ENCODE peak calls at places on chromosomes 2 and 18, in four cellular contexts. R is astrocyte of the cerebellum, D is transverse colon, H is psoas muscle. A is an unnamed sample.

GRCh38 chr2:68987051-68987503 is 12.6 kb downstream of the GKN1 start:
- DNase-seq in R (no peak), D (no peak), H (peak; percentile 16), A (no peak)

GRCh38 chr2:41598161-41598894 is 449.5 kb upstream of the PKDCC start:
- DNase-seq in R (peak; percentile 51), D (no peak), H (no peak), A (no peak)

GRCh38 chr2:177489719-177490301 is 97.2 kb downstream of the AGPS start:
- DNase-seq in R (peak; percentile 28), D (no peak), H (no peak), A (no peak)

GRCh38 chr2:241796610-241797138 is 12.3 kb upstream of the NEU4 start:
- DNase-seq in R (no peak), D (peak; percentile 67), H (peak; percentile 7), A (peak; percentile 69)

GRCh38 chr2:144374163-144374661 is 145.7 kb downstream of the ZEB2 start:
- DNase-seq in R (no peak), D (no peak), H (no peak), A (no peak)

GRCh38 chr2:104944495-104944894 is 90.6 kb downstream of the POU3F3 start:
- DNase-seq in R (peak; percentile 44), D (no peak), H (no peak), A (no peak)

GRCh38 chr2:233287871-233288270 is 19.7 kb upstream of the SAG start:
- DNase-seq in R (no peak), D (no peak), H (no peak), A (no peak)

GRCh38 chr2:28397043-28397381 is 4.4 kb downstream of the FOSL2 start:
- DNase-seq in R (no peak), D (no peak), H (no peak), A (no peak)

GRCh38 chr2:1778566-1778965 is 34.3 kb upstream of the PXDN start:
- DNase-seq in R (no peak), D (no peak), H (no peak), A (no peak)

GRCh38 chr18:47283476-47283875 is 32.0 kb upstream of the SKOR2 start:
- DNase-seq in R (no peak), D (no peak), H (no peak), A (no peak)

GRCh38 chr2:9400268-9401058 is 22.9 kb downstream of the ITGB1BP1 start:
- DNase-seq in R (no peak), D (no peak), H (no peak), A (no peak)

GRCh38 chr2:239391286-239392071 is 9.3 kb downstream of the HDAC4 start:
- DNase-seq in R (no peak), D (no peak), H (no peak), A (no peak)

GRCh38 chr18:22467760-22468553 is 50.2 kb upstream of the CTAGE1 start:
- DNase-seq in R (peak; percentile 89), D (no peak), H (peak; percentile 23), A (no peak)

GRCh38 chr2:27211241-27211942 is 449 bp upstream of the ATRAID start:
- DNase-seq in R (no peak), D (no peak), H (no peak), A (peak; percentile 20)

GRCh38 chr18:73827801-73828200 is 319.8 kb downstream of the FBXO15 start:
- DNase-seq in R (no peak), D (no peak), H (no peak), A (no peak)

GRCh38 chr2:24083567-24084385 is 858 bp downstream of the TP53I3 start:
- DNase-seq in R (peak; percentile 57), D (peak; percentile 94), H (no peak), A (peak; percentile 97)

GRCh38 chr18:74264303-74265020 is 27.3 kb downstream of the CYB5A start:
- DNase-seq in R (no peak), D (no peak), H (no peak), A (no peak)

GRCh38 chr18:32276896-32277295 is 87.1 kb downstream of the MEP1B start:
- DNase-seq in R (no peak), D (no peak), H (no peak), A (no peak)

A was measured in mucosa of descending colon.